ENCODE peak calls at places on chromosome 12, in eight cellular contexts. O is Calu3; I is uterus; C is prostate gland; D is CD4-positive, alpha-beta T cell; E is natural killer cell; A is hepatocyte; W is adrenal gland. N is an unnamed sample.

GRCh38 chr12:66045506-66045905 is 85.0 kb downstream of the LLPH start:
- DNase-seq in O (no peak), I (no peak), C (no peak), D (no peak), E (no peak), A (no peak), W (no peak), N (no peak)

GRCh38 chr12:72546106-72546505 is 273.9 kb downstream of the TRHDE start:
- DNase-seq in O (no peak), I (no peak), C (no peak), D (no peak), E (no peak), A (no peak), W (no peak), N (no peak)

GRCh38 chr12:69698054-69698453 is 1.0 kb downstream of the BEST3 start:
- DNase-seq in O (no peak), I (no peak), C (no peak), D (no peak), E (no peak), A (no peak), W (no peak), N (no peak)

GRCh38 chr12:20646239-20646827 is 48.8 kb upstream of the SLCO1C1 start:
- DNase-seq in O (no peak), I (no peak), C (no peak), D (no peak), E (no peak), A (peak; percentile 56), W (no peak), N (peak; percentile 23)

GRCh38 chr12:71190822-71191221 is 33.0 kb upstream of the TSPAN8 start:
- DNase-seq in O (no peak), I (no peak), C (no peak), D (no peak), E (no peak), A (no peak), W (no peak), N (no peak)

GRCh38 chr12:18696971-18697602 is 40.7 kb downstream of the PLCZ1 start:
- DNase-seq in O (no peak), I (no peak), C (no peak), D (no peak), E (no peak), A (no peak), W (no peak), N (no peak)

GRCh38 chr12:96403870-96404269 is 3.6 kb upstream of the CDK17 start:
- DNase-seq in O (no peak), I (no peak), C (no peak), D (no peak), E (no peak), A (no peak), W (no peak), N (no peak)

GRCh38 chr12:31900271-31900670 is 58.9 kb upstream of the RESF1 start:
- DNase-seq in O (no peak), I (no peak), C (no peak), D (no peak), E (no peak), A (no peak), W (no peak), N (no peak)

GRCh38 chr12:12505544-12506501 is 56.8 kb downstream of the DUSP16 start:
- DNase-seq in O (no peak), I (peak; percentile 30), C (no peak), D (no peak), E (no peak), A (peak; percentile 37), W (peak; percentile 37), N (peak; percentile 75)

GRCh38 chr12:58877243-58877743 is 43.0 kb downstream of the LRIG3 start:
- DNase-seq in O (peak; percentile 86), I (no peak), C (peak; percentile 83), D (no peak), E (no peak), A (peak; percentile 35), W (no peak), N (no peak)

GRCh38 chr12:109777544-109777943 is 55.7 kb downstream of the TRPV4 start:
- DNase-seq in O (peak; percentile 34), I (no peak), C (no peak), D (no peak), E (no peak), A (no peak), W (no peak), N (peak; percentile 78)

GRCh38 chr12:70576341-70577282 is 60.6 kb downstream of the PTPRB start:
- DNase-seq in O (peak; percentile 12), I (no peak), C (peak; percentile 10), D (no peak), E (no peak), A (peak; percentile 82), W (no peak), N (peak; percentile 38)

GRCh38 chr12:8446642-8447547 is 8.9 kb upstream of the CLEC6A start:
- DNase-seq in O (no peak), I (no peak), C (no peak), D (no peak), E (no peak), A (no peak), W (no peak), N (no peak)

GRCh38 chr12:24069532-24070395 is 120.3 kb upstream of the SOX5 start:
- DNase-seq in O (no peak), I (no peak), C (peak; percentile 60), D (no peak), E (no peak), A (peak; percentile 73), W (no peak), N (no peak)

GRCh38 chr12:30023186-30023585 is 239.4 kb upstream of the TMTC1 start:
- DNase-seq in O (no peak), I (no peak), C (no peak), D (no peak), E (no peak), A (no peak), W (no peak), N (no peak)

GRCh38 chr12:4031703-4032291 is 158.6 kb upstream of the PARP11 start:
- DNase-seq in O (peak; percentile 19), I (peak; percentile 26), C (peak; percentile 8), D (no peak), E (no peak), A (peak; percentile 34), W (peak; percentile 37), N (peak; percentile 31)

GRCh38 chr12:117538926-117539325 is 177.5 kb upstream of the NOS1 start:
- DNase-seq in O (no peak), I (no peak), C (no peak), D (no peak), E (no peak), A (no peak), W (no peak), N (no peak)

GRCh38 chr12:77685112-77685511 is 145.6 kb upstream of the NAV3 start:
- DNase-seq in O (peak; percentile 66), I (peak; percentile 35), C (peak; percentile 47), D (no peak), E (no peak), A (peak; percentile 84), W (peak; percentile 61), N (peak; percentile 7)

GRCh38 chr12:77685906-77686305 is 144.8 kb upstream of the NAV3 start:
- DNase-seq in O (no peak), I (no peak), C (no peak), D (no peak), E (no peak), A (no peak), W (no peak), N (no peak)

GRCh38 chr12:77687346-77687745 is 143.3 kb upstream of the NAV3 start:
- DNase-seq in O (no peak), I (no peak), C (no peak), D (no peak), E (no peak), A (no peak), W (no peak), N (no peak)

GRCh38 chr12:77689510-77690086 is 141.1 kb upstream of the NAV3 start:
- DNase-seq in O (no peak), I (no peak), C (no peak), D (no peak), E (no peak), A (no peak), W (no peak), N (no peak)

GRCh38 chr12:77686760-77687159 is 143.9 kb upstream of the NAV3 start:
- DNase-seq in O (no peak), I (no peak), C (no peak), D (no peak), E (no peak), A (no peak), W (no peak), N (no peak)
- TF ChIP-seq CTCF in O (no peak), I (no peak), C (no peak), D (no peak), E (no peak), A (peak; percentile 49), W (no peak), N (peak; percentile 4)

DNA sequence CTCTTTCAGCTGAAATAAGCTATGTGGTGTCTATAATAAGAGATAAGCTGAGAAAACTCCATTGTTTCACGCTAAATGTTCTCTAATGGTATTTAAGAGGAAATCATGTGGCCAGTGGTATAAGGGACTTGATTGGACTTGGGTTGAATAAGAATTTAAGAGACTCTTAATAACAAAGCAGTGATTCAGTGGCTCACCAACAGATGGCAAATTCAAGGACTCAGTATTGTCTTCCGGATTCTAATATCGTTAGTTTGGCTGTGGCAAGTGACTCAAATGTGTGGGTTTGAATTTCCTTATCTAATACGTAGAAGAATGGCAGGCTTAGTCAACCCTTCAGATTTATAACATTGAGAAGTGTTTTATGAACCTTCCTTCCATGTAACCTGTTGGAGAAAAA is 49.1 kb upstream of the KCNH3 start:
- DNase-seq in O (no peak), I (no peak), C (no peak), D (no peak), E (no peak), A (no peak), W (no peak), N (no peak)
- TF ChIP-seq CTCF in O (no peak), I (no peak), C (no peak), D (no peak), E (no peak), A (no peak), W (no peak), N (no peak)

GRCh38 chr12:53295070-53295890 is at the start of gene PFDN5:
- DNase-seq in O (peak; percentile 84), I (peak; percentile 86), C (peak; percentile 89), D (peak; percentile 86), E (peak; percentile 77), A (peak; percentile 93), W (peak; percentile 84), N (peak; percentile 90)
- TF ChIP-seq CTCF in O (no peak), I (no peak), C (peak; percentile 48), D (no peak), E (no peak), A (no peak), W (no peak), N (no peak)

DNA sequence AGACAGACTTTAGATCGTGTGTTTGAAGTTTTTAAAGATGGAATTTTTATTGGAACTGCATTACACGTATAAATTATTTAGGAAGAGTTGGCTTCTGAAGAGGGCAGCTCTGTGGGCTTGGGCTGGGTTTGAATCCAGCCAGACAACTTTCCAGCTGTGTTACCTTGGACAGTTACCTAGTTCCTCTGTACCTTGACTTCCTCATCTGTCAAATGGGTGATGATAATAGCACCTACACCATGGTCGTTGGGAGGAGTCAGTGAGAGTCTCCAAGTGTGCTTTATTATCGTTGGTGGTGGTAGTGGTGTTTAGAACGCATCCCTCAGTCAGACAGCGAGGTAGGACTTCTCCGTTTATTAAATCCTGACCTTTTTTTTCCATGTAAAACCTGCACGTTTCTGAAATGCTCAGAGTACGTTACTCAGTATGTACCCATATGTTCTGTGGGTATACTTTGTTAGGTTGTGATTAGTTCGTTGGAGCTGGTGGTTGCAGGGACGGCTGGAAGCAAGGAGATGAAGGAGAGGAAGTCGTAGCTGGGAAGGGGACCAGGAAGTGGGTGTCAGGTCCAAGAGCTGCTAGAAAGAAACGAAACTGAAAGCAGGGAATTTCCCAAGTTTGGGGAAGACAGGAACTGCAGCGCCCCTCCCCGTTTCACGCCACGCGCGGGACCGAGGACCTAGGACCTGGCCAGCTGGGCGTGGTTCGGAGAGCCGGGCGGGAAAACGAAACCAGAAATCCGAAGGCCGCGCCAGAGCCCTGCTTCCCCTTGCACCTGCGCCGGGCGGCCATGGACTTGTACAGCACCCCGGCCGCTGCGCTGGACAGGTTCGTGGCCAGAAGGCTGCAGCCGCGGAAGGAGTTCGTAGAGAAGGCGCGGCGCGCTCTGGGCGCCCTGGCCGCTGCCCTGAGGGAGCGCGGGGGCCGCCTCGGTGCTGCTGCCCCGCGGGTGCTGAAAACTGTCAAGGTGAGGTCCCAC is at the start of gene OAS3:
- DNase-seq in O (peak; percentile 92), I (peak; percentile 87), C (peak; percentile 78), D (peak; percentile 57), E (peak; percentile 47), A (peak; percentile 87), W (peak; percentile 80), N (peak; percentile 61)
- TF ChIP-seq CTCF in O (no peak), I (no peak), C (no peak), D (no peak), E (no peak), A (no peak), W (no peak), N (no peak)